ENCODE peak calls at places on chromosomes 6 and 20, in seven cellular contexts. O is ELR, L is NCI-H748 treated with DMSO at 0.1 percent for 48 hours, X is NCI-H2081, E is neural crest cell, K is activated T-cell treated with anti-CD3 and anti-CD28 coated beads for 48 hours, V is skeletal muscle cell. S is an unnamed sample.

GRCh38 chr6:44126320-44127149 is 717 bp downstream of the MRPL14 start:
- DNase-seq in O (peak), K (peak), L (no peak), V (peak), E (peak), X (peak), S (peak)

GRCh38 chr6:64280569-64280968 is 645.0 kb downstream of the PHF3 start:
- DNase-seq in E (peak), O (peak), X (peak), K (no peak), L (peak), V (no peak), S (peak)

GRCh38 chr6:63549076-63549475 is 23.2 kb upstream of the LOC128125822 start:
- DNase-seq in X (no peak), V (no peak), K (no peak), L (no peak), O (no peak), E (no peak), S (no peak)

GRCh38 chr6:1313364-1313754 is 1.5 kb downstream of the FOXQ1 start:
- DNase-seq in L (no peak), E (no peak), K (no peak), X (no peak), O (peak), V (no peak), S (no peak)

GRCh38 chr20:32495217-32495565 is 89.9 kb downstream of the NOL4L start:
- DNase-seq in V (no peak), L (no peak), X (no peak), O (no peak), E (no peak), K (no peak), S (no peak)

GRCh38 chr6:105087571-105088211 is 92.1 kb downstream of the POPDC3 start:
- DNase-seq in E (no peak), L (peak), O (peak), V (no peak), X (peak), K (no peak), S (peak)

GRCh38 chr20:49573900-49574416 is 6.0 kb upstream of the PTGIS start:
- DNase-seq in O (peak), E (no peak), K (no peak), V (no peak), X (no peak), L (no peak), S (no peak)

GRCh38 chr20:38017959-38018358 is 15.3 kb downstream of the TTI1 start:
- DNase-seq in K (no peak), E (no peak), O (no peak), L (no peak), X (no peak), V (no peak), S (no peak)

GRCh38 chr20:1150218-1150617 is 31.8 kb downstream of the PSMF1 start:
- DNase-seq in E (no peak), L (no peak), O (peak), V (peak), K (no peak), X (no peak), S (no peak)

GRCh38 chr20:3753098-3753497 is 14.5 kb downstream of the ADISSP start:
- DNase-seq in E (peak), L (peak), V (no peak), O (peak), K (peak), X (peak), S (peak)

GRCh38 chr20:19433371-19434316 is 221.2 kb downstream of the SLC24A3 start:
- DNase-seq in O (peak), V (no peak), X (no peak), E (no peak), K (no peak), L (no peak), S (no peak)

GRCh38 chr20:49325981-49326380 is 48.1 kb upstream of the ZNFX1 start:
- DNase-seq in E (no peak), V (no peak), X (no peak), L (no peak), O (no peak), K (no peak), S (no peak)

GRCh38 chr20:11850901-11851300 is 66.8 kb upstream of the BTBD3 start:
- DNase-seq in K (no peak), L (no peak), E (no peak), V (peak), X (no peak), O (peak), S (no peak)

GRCh38 chr6:159746759-159747158 is 15.1 kb upstream of the ACAT2 start:
- DNase-seq in K (no peak), E (no peak), L (no peak), X (no peak), O (no peak), V (no peak), S (no peak)

GRCh38 chr6:38212116-38212515 is 392.6 kb downstream of the ZFAND3 start:
- DNase-seq in X (no peak), E (no peak), K (no peak), O (no peak), L (no peak), V (no peak), S (no peak)

GRCh38 chr20:57869291-57869950 is 159.6 kb upstream of the PMEPA1 start:
- DNase-seq in K (no peak), V (no peak), E (no peak), O (no peak), L (no peak), X (no peak), S (no peak)

GRCh38 chr20:38843346-38843745 is 37.8 kb downstream of the PPP1R16B start:
- DNase-seq in O (no peak), V (no peak), X (no peak), E (no peak), K (peak), L (no peak), S (no peak)

GRCh38 chr6:142927904-142928303 is 17.1 kb downstream of the HIVEP2 start:
- DNase-seq in O (peak), V (no peak), X (no peak), E (no peak), L (no peak), K (no peak), S (no peak)

GRCh38 chr20:18712116-18712515 is 101.5 kb upstream of the SCP2D1 start:
- DNase-seq in X (no peak), O (no peak), E (no peak), K (no peak), L (no peak), V (no peak), S (no peak)

S was measured in T47D.